ENCODE peak calls at places on chromosomes 13 and 19, in four cellular contexts. J is GM12878, Y is K562, T is HepG2. B is an unnamed sample.

GRCh38 chr19:39587496-39587895 is 14.8 kb upstream of the LGALS13 start:
- DNase-seq in J (no peak), Y (no peak), T (no peak), B (no peak)

GRCh38 chr13:110045202-110045601 is 258.8 kb upstream of the IRS2 start:
- DNase-seq in J (no peak), Y (no peak), T (no peak), B (no peak)

GRCh38 chr13:40389081-40389641 is 277.3 kb downstream of the FOXO1 start:
- DNase-seq in J (peak), Y (no peak), T (no peak), B (no peak)

GRCh38 chr13:26310003-26310402 is 56.1 kb downstream of the CDK8 start:
- DNase-seq in J (no peak), Y (no peak), T (no peak), B (no peak)

GRCh38 chr13:48531416-48532145 is 1.3 kb downstream of the RCBTB2 start:
- DNase-seq in J (peak), Y (no peak), T (peak), B (no peak)

GRCh38 chr19:5588441-5588840 is 20.7 kb upstream of the TINCR start:
- DNase-seq in J (no peak), Y (no peak), T (no peak), B (no peak)

GRCh38 chr13:108957369-108958012 is 328.1 kb downstream of the MYO16 start:
- DNase-seq in J (no peak), Y (no peak), T (no peak), B (no peak)

GRCh38 chr13:40220299-40220935 is 446.0 kb downstream of the FOXO1 start:
- DNase-seq in J (no peak), Y (no peak), T (no peak), B (no peak)

GRCh38 chr13:30039506-30039905 is 189.1 kb upstream of the UBL3 start:
- DNase-seq in J (no peak), Y (no peak), T (no peak), B (no peak)

GRCh38 chr13:36674337-36675212 is 755 bp downstream of the SERTM1 start:
- DNase-seq in J (no peak), Y (no peak), T (no peak), B (peak)

GRCh38 chr13:39684531-39685137 is 29.2 kb downstream of the COG6 start:
- DNase-seq in J (no peak), Y (no peak), T (peak), B (no peak)

GRCh38 chr13:99796175-99796819 is 175.3 kb downstream of the ZIC5 start:
- DNase-seq in J (no peak), Y (peak), T (peak), B (peak)

GRCh38 chr19:4295972-4296771 is 6.0 kb downstream of the TMIGD2 start:
- DNase-seq in J (no peak), Y (no peak), T (no peak), B (no peak)

GRCh38 chr19:4300589-4300988 is 1.6 kb downstream of the TMIGD2 start:
- DNase-seq in J (no peak), Y (no peak), T (no peak), B (no peak)

GRCh38 chr19:4298772-4299550 is 3.2 kb downstream of the TMIGD2 start:
- DNase-seq in J (no peak), Y (no peak), T (no peak), B (no peak)

GRCh38 chr19:4301590-4302237 is 475 bp downstream of the TMIGD2 start:
- DNase-seq in J (no peak), Y (no peak), T (no peak), B (no peak)

GRCh38 chr19:4297901-4298771 is 4.1 kb downstream of the TMIGD2 start:
- DNase-seq in J (no peak), Y (no peak), T (peak), B (peak)
- TF ChIP-seq TCF7 in J (no peak), Y (no peak), T (no peak), B (no peak)

GRCh38 chr13:113971471-113972231 is 2.2 kb downstream of the C13orf46 start:
- DNase-seq in J (no peak), Y (no peak), T (no peak), B (peak)

GRCh38 chr13:113969311-113969972 is 4.4 kb downstream of the C13orf46 start:
- DNase-seq in J (no peak), Y (no peak), T (no peak), B (no peak)

GRCh38 chr13:113970810-113971470 is 2.9 kb downstream of the C13orf46 start:
- DNase-seq in J (no peak), Y (no peak), T (no peak), B (peak)

GRCh38 chr13:113968463-113969310 is 5.2 kb downstream of the C13orf46 start:
- DNase-seq in J (no peak), Y (no peak), T (no peak), B (no peak)

DNA sequence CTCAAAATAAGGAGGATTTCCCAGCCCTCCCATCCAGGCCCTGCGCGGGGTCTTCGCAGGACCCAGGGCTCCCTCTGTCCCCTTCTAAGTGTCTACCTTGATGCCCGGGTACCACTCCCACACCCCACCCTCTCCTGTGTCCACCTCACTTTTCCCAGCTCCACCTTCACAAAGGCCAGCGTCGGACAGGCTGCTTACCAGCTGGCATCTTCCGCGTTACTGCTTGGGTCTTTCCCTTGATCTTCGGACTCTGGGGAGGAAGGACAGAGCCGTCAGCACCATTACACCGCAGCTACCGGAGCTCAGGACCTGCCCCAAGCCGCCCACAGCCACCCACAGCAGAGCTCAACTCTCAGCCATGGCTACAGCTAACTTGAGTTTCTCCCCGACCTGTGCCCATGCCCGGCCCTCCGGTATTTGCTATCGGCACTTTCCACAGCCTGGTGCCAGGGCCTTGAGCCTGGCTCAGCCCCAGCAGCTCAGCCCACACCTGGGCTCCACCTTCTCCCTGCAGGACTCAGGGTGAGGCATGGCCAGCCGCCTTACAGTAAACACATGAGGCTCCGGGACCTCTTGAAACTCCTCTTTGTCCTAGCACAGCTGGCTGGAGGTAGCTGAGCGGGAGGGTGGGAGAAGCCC is 3.8 kb downstream of the C13orf46 start:
- DNase-seq in J (no peak), Y (no peak), T (no peak), B (peak)
- TF ChIP-seq CREB1 in J (no peak), Y (no peak), T (no peak), B (no peak)

DNA sequence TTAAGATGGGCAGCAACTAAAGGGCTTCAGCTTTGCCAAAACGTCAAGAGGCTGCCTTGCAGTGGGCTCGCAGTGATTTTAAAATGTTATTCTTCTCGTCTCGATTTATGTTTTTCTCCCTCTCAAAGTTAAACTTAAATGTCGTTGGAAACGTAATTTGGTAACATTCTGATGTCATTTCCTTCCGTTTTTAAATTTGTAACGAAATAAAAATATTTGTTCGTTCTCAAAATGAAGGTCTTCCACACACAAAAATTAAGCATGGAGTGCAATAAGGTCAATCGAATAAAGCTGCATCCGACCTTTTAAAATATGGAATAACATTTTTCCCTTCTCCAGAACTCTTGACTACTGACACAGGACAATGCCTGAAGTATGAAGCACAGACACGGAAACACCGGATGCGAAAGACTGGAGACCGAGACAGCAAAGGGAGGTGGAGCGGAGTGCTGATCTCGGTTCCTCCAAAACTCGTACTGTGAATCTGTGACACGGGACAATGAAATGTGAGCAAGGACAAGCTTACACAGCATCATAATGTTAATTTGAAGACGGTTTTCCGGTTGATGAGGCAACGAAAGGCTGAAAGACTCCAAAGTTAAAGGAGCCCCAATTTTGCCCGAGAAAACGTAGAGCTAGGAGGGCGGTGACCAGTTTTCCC is 850 bp downstream of the MTMR6 start:
- DNase-seq in J (no peak), Y (no peak), T (peak), B (no peak)
- TF ChIP-seq TCF7 in J (no peak), Y (no peak), T (no peak), B (no peak)

GRCh38 chr19:49929121-49929610 is at the start of the genes ATF5 and NUP62:
- DNase-seq in J (peak), Y (peak), T (peak), B (peak)
- TF ChIP-seq CREB1 in J (no peak), Y (no peak), T (no peak), B (no peak)

GRCh38 chr19:28727133-28727834 is 485.7 kb downstream of the UQCRFS1 start:
- DNase-seq in J (no peak), Y (peak), T (no peak), B (peak)
- TF ChIP-seq TCF7 in J (no peak), Y (no peak), T (no peak), B (no peak)

DNA sequence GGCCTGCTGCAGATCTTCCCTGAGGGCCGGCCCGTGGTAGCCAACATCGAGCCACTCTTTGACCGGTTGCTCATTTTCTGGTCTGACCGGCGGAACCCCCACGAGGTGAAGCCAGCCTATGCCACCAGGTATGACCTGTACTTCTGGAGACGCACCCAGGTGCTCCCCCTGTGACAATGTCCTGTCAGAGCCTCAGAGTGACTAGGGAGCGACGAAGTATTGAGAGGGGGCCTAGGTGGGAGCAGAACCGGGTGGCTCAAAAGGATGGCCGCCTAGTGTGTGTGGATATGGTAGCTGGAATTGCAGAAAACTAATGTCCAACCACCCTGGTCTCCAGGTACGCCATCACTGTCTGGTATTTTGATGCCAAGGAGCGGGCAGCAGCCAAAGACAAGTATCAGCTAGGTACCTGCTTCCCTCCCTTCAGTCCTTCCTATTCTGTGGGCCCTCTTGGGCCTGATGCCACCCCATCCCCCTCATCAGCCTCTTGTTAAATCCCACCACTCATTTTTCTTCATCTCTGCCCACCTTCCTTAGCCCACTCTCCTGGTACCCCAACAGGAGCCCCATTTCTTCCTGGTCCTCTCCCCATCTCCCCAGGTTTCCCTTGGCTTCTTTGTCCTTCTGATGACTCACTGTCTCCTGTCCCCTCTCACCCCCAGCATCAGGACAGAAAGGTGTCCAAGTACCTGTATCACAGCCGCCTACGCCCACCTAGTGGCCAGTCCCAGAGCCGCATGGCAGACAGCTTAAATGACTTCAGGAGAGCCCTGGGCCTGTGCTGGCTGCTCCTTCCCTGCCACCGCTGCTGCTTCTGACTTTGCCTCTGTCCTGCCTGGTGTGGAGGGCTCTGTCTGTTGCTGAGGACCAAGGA is 8.4 kb downstream of the EGLN2 start:
- DNase-seq in J (no peak), Y (peak), T (peak), B (peak)
- TF ChIP-seq CREB1 in J (no peak), Y (no peak), T (no peak), B (no peak)

GRCh38 chr19:47489072-47489914 is 5.3 kb upstream of the KPTN start:
- DNase-seq in J (no peak), Y (no peak), T (no peak), B (no peak)
- TF ChIP-seq TCF7 in J (no peak), Y (no peak), T (no peak), B (no peak)

DNA sequence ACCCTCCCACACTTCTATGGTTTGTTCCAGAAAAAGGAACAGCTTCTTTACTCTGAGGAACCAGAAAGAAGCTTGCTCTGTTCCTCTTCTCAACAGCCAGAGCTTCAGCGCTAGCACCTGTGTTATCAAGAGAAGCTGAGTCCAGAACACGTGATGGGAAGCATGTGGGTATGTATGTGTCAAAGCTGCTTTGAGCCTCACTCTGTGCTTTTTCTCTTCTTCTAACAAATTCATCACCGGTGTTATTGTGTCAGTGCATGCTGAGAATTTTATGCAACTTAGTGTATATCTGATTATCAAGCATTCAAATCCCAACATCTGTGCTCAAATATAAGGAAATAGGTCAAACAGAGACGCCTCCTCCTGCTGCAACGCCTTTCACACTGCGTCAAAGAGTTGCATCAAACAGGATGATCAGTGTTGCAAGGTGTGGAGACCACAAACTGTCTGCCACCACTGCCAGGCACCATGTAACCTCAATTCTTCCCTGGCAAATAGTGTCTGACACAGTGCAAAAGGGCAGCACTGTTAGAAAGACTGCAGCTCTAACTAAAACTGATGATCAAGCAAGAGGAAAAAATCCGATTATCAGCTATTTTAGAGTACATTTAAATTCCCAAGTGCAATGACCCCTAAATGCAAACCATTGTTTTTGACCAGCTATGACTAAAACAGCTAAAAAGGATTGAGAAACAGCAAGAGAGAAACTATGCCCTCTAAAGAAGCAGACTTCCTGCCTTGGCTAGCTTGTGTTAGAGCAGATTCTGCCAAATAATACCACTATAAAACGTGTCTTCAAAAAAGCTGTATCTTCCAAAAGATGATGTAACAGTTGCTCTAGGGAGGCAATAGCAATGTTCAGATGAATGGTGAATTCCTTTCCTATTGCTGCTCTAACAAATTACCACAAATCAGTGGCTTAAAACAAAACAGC is 84.1 kb downstream of the LRRC63 start:
- DNase-seq in J (peak), Y (no peak), T (no peak), B (no peak)
- TF ChIP-seq CREB1 in J (no peak), Y (no peak), T (no peak), B (no peak)

DNA sequence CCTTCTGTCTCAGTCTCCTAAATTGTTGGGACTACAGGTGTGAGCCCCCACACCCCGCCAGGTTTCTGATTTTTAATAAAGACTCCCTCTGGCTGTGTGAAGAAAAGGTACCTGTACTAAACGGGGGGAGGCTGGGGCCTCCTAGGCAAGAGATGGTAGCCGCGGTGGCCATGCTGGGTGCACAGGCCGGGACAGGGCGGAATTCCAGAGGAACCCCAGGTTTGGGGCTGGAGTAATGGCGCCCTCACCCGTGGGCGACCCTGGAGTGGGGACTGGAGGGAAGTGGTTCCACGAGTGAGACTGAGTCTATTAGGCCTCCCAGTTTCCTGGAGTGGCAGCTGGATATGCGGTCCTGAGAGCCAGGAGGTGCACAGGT is 1.6 kb upstream of the CBARP start:
- DNase-seq in J (no peak), Y (no peak), T (no peak), B (no peak)
- TF ChIP-seq TCF7 in J (no peak), Y (no peak), T (no peak), B (no peak)

DNA sequence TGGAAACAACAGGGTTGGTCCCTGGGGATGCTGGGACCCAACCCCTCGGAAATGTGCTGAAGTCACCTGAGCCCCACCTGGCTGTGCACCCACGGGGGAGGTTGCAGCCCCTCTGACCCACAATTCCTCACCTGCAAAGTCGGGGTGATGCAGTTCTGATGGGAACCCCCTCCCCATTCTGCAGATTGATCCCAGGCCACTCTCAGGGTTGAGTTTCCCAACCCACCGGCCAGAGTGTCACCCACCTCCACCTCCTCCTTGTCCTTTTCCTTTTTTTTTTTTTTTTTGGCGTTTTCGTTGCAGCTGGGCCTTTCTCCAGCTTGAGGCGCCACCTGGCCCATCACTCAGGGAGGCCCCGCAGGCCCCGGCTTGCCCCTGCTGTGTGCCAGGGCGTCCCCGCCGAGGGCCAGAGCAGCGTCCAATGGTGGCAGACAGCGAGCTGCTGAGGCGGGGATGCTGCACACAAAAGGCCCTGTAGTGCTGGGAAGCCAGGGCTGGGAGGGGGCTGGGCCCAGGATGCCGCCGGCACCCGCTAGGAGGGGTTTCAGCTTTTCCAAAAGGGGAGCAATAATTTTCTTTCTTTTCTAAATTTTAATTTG is 4.6 kb downstream of the PIK3R2 start:
- DNase-seq in J (no peak), Y (no peak), T (no peak), B (peak)
- TF ChIP-seq CREB1 in J (no peak), Y (no peak), T (no peak), B (no peak)

B was measured in WTC11.